ENCODE peak calls at places on chromosomes 7 and 10, in seven cellular contexts. F is NCI-H1092 treated with DMSO at 0.1 percent for 48 hours, W is EH, Z is IMR-90, H is NAMALWA, P is astrocyte of the spinal cord, A is nucleus accumbens. M is an unnamed sample.

GRCh38 chr7:106731207-106731606 is 70.2 kb upstream of the CCDC71L start:
- DNase-seq in Z (no peak), A (no peak), F (peak), P (no peak), H (peak), W (no peak), M (no peak)

GRCh38 chr10:100529473-100530298 is at the start of gene NDUFB8:
- DNase-seq in P (peak), F (peak), A (peak), Z (peak), W (peak), H (peak), M (peak)

GRCh38 chr7:36949711-36950600 is 225.7 kb upstream of the AOAH start:
- DNase-seq in W (no peak), Z (no peak), A (no peak), H (no peak), F (no peak), P (no peak), M (no peak)

GRCh38 chr10:27745719-27746363 is at the start of gene MKX:
- DNase-seq in H (no peak), P (peak), F (no peak), Z (peak), W (peak), A (no peak), M (peak)

GRCh38 chr7:110309941-110310340 is 781.0 kb upstream of the LRRN3 start:
- DNase-seq in W (peak), F (no peak), P (peak), A (no peak), Z (peak), H (no peak), M (peak)

GRCh38 chr10:63264852-63265617 is 131.9 kb downstream of the NRBF2 start:
- DNase-seq in Z (peak), A (peak), W (peak), H (peak), F (no peak), P (peak), M (peak)

GRCh38 chr10:126321455-126321854 is 66.8 kb downstream of the ADAM12 start:
- DNase-seq in A (no peak), F (no peak), P (no peak), Z (no peak), H (no peak), W (no peak), M (no peak)

GRCh38 chr7:100378114-100378760 is 5.0 kb downstream of the PILRA start:
- DNase-seq in F (no peak), W (no peak), H (no peak), P (no peak), A (no peak), Z (no peak), M (no peak)

GRCh38 chr7:82965088-82966036 is 197.3 kb downstream of the PCLO start:
- DNase-seq in Z (no peak), H (no peak), A (no peak), P (no peak), W (no peak), F (no peak), M (no peak)

M was measured in adipocyte.